ENCODE peak calls at places on chromosomes 3 and 15, in six cellular contexts. Y is uterus, R is GM20000, J is foreskin fibroblast, Z is fibroblast of mammary gland, L is coronary artery. F is an unnamed sample.

GRCh38 chr3:36944012-36944640 is 728 bp downstream of the TRANK1 start:
- DNase-seq in R (peak), Z (peak), J (peak), Y (peak), L (peak), F (peak)

GRCh38 chr3:95923496-95924210 is 890.7 kb upstream of the EPHA6 start:
- DNase-seq in L (no peak), J (peak), R (no peak), Z (peak), Y (no peak), F (no peak)

GRCh38 chr15:86647810-86648440 is 568.3 kb downstream of the AGBL1 start:
- DNase-seq in J (no peak), R (no peak), L (no peak), Z (no peak), Y (no peak), F (no peak)

GRCh38 chr15:32641517-32642059 is at the start of gene SCG5:
- DNase-seq in Y (no peak), J (peak), R (no peak), L (no peak), Z (peak), F (peak)

GRCh38 chr3:15726043-15726442 is 71.7 kb downstream of the ANKRD28 start:
- DNase-seq in Z (peak), L (no peak), R (peak), Y (no peak), J (peak), F (no peak)

GRCh38 chr3:158269896-158270295 is 160.0 kb downstream of the RSRC1 start:
- DNase-seq in Z (no peak), R (no peak), L (no peak), Y (no peak), J (no peak), F (no peak)

GRCh38 chr3:82978368-82978767 is 1216.9 kb upstream of the GBE1 start:
- DNase-seq in Y (no peak), Z (no peak), J (no peak), L (no peak), R (no peak), F (no peak)

GRCh38 chr15:83155937-83156336 is 48.5 kb downstream of the TM6SF1 start:
- DNase-seq in L (no peak), Y (no peak), R (no peak), J (peak), Z (no peak), F (no peak)

GRCh38 chr3:18657858-18658820 is 233.0 kb upstream of the SATB1 start:
- DNase-seq in Z (no peak), Y (no peak), L (no peak), R (no peak), J (no peak), F (no peak)

GRCh38 chr3:61855211-61855610 is 293.8 kb downstream of the PTPRG start:
- DNase-seq in L (no peak), Y (no peak), R (no peak), J (no peak), Z (peak), F (no peak)

GRCh38 chr3:149512073-149512782 is 37.7 kb downstream of the TM4SF4 start:
- DNase-seq in R (peak), Z (peak), Y (peak), J (peak), L (no peak), F (no peak)

GRCh38 chr15:50163719-50164410 is 18.1 kb upstream of the SLC27A2 start:
- DNase-seq in L (no peak), R (no peak), Z (no peak), Y (no peak), J (no peak), F (no peak)

GRCh38 chr3:176696816-176697215 is 500.5 kb downstream of the TBL1XR1 start:
- DNase-seq in R (no peak), Z (no peak), L (no peak), J (no peak), Y (no peak), F (no peak)

GRCh38 chr15:54772663-54773062 is 424.1 kb downstream of the RSL24D1 start:
- DNase-seq in Y (no peak), Z (no peak), J (no peak), L (no peak), R (no peak), F (no peak)

GRCh38 chr15:83843511-83843910 is 189.6 kb downstream of the ADAMTSL3 start:
- DNase-seq in L (no peak), J (peak), Z (peak), Y (no peak), R (no peak), F (no peak)

GRCh38 chr3:66504761-66505641 is 4.2 kb upstream of the LRIG1 start:
- DNase-seq in Z (no peak), R (no peak), L (no peak), J (no peak), Y (no peak), F (no peak)

GRCh38 chr3:190319660-190320059 is 2.6 kb downstream of the CLDN1 start:
- DNase-seq in J (peak), L (no peak), Y (no peak), Z (no peak), R (no peak), F (no peak)

GRCh38 chr3:140019946-140020345 is 85.0 kb downstream of the CLSTN2 start:
- DNase-seq in Z (no peak), L (no peak), J (no peak), Y (no peak), R (no peak), F (no peak)

GRCh38 chr3:171933441-171933840 is 90.3 kb downstream of the TMEM212 start:
- DNase-seq in Y (no peak), L (no peak), J (no peak), Z (no peak), R (no peak), F (no peak)

GRCh38 chr3:111812680-111813079 is 46.4 kb upstream of the PHLDB2 start:
- DNase-seq in R (no peak), L (no peak), Z (no peak), Y (no peak), J (no peak), F (no peak)

GRCh38 chr3:189772584-189772983 is 141.4 kb downstream of the TP63 start:
- DNase-seq in Z (peak), L (no peak), Y (no peak), J (no peak), R (no peak), F (no peak)

GRCh38 chr3:133753107-133753778 is 7.0 kb downstream of the TF start:
- DNase-seq in L (no peak), R (no peak), Y (no peak), Z (no peak), J (no peak), F (no peak)

GRCh38 chr15:40106203-40107161 is 2.2 kb downstream of the BMF start:
- DNase-seq in L (peak), Y (peak), R (peak), J (peak), Z (peak), F (no peak)

GRCh38 chr3:99500485-99500884 is 137.9 kb upstream of the COL8A1 start:
- DNase-seq in L (no peak), Z (no peak), R (no peak), Y (no peak), J (no peak), F (no peak)

GRCh38 chr15:29040367-29040745 is 154.6 kb downstream of the APBA2 start:
- DNase-seq in R (no peak), L (no peak), Y (no peak), Z (no peak), J (peak), F (no peak)

GRCh38 chr3:52044869-52045616 is 11.3 kb downstream of the DUSP7 start:
- DNase-seq in Y (no peak), J (no peak), Z (no peak), L (no peak), R (no peak), F (no peak)

GRCh38 chr3:71927505-71928066 is 142.6 kb upstream of the PROK2 start:
- DNase-seq in Z (no peak), R (no peak), L (no peak), J (no peak), Y (no peak), F (no peak)

GRCh38 chr3:100737334-100737733 is 28.0 kb downstream of the TFG start:
- DNase-seq in R (no peak), Y (no peak), L (no peak), Z (peak), J (peak), F (no peak)
- TF ChIP-seq CTCF in R (no peak), Y (no peak), L (no peak), Z (peak), J (peak), F (peak)

GRCh38 chr3:198065897-198066296 is 105.9 kb downstream of the LMLN start:
- DNase-seq in J (no peak), L (no peak), Y (no peak), Z (no peak), R (no peak), F (no peak)

GRCh38 chr3:198067416-198067815 is 107.4 kb downstream of the LMLN start:
- DNase-seq in R (no peak), L (no peak), Y (no peak), J (no peak), Z (no peak), F (no peak)

GRCh38 chr3:198076722-198077308 is 116.8 kb downstream of the LMLN start:
- DNase-seq in Y (no peak), J (no peak), L (no peak), Z (no peak), R (no peak), F (no peak)

GRCh38 chr3:198070871-198071270 is 110.9 kb downstream of the LMLN start:
- DNase-seq in L (no peak), Y (no peak), R (no peak), Z (no peak), J (no peak), F (no peak)

DNA sequence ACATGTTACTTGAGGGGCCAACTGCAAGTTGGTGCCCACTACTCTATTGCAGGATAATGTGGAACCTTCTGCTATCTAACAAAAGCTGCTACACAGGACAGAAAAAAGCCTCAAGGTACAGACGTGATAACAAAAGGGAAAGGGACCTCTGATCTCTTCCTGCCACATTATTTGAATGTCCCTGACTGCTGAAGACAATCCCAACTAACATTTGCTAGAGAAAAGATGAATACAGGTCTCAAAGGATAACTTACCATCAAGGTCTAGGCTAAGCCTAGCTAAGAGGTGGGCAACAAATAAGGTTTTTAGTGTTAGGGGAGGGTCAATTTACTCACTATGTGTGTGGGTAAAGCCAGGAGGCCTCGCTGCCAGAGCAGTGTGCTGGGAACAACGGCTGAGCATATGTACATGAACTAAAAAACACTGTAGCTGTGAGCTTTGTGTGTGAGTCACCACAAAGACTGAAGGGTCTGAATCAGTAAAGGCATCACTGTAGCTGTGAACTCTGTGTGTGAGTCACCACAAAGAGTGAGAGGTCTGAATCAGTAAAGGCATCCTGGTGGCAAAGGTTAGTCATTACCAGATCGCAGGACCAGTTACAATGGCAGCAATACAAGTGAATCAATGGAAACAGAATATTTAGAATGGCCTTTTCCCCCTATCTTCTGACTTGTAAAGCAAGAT is 111.7 kb downstream of the LMLN start:
- DNase-seq in R (peak), L (no peak), Z (peak), J (peak), Y (no peak), F (no peak)
- TF ChIP-seq CTCF in R (no peak), L (no peak), Z (peak), J (no peak), Y (no peak), F (peak)

DNA sequence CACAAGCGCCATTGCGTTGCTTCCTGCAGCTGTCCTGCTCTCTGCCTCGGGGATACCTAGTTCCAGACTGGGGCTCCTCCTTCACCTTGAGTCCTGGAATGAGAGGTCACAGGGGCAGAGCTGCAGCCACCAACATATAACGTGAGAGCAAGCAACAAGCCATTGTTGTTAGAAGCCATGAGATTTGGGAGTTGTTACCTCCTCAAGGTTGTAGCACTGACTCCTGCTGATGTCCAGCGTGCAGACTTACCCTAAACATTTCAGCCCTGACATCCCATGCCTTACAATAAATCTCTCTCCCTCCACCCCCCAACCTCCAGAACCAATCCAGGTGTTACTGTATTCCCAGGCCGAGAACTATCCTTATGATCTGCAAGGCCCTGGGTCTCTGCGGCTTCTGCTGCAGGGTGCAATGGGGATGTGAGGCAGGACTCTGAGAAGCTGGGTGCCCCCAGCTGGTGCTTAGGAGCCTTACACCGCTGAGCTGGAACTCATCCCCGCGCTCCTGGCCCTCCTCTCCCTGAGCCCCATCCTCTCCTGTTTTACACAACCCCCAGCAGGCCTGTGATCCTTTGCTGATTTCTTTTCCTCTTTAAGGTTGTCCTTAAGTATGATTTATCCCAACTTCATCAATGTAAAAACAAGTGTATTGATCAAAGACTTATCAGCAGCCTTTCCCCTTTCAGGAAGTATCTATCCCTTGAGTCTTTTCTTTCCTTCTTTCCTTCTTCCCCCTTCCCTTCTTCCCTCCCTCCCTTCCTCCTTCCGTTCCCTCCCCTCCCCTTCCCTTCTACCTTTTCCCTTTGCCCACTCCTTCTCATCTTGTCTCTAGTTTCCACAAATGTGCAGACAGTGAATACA is 84.2 kb upstream of the ABHD2 start:
- DNase-seq in Z (peak), J (peak), Y (no peak), L (no peak), R (no peak), F (no peak)
- TF ChIP-seq CTCF in Z (peak), J (peak), Y (peak), L (peak), R (peak), F (peak)

DNA sequence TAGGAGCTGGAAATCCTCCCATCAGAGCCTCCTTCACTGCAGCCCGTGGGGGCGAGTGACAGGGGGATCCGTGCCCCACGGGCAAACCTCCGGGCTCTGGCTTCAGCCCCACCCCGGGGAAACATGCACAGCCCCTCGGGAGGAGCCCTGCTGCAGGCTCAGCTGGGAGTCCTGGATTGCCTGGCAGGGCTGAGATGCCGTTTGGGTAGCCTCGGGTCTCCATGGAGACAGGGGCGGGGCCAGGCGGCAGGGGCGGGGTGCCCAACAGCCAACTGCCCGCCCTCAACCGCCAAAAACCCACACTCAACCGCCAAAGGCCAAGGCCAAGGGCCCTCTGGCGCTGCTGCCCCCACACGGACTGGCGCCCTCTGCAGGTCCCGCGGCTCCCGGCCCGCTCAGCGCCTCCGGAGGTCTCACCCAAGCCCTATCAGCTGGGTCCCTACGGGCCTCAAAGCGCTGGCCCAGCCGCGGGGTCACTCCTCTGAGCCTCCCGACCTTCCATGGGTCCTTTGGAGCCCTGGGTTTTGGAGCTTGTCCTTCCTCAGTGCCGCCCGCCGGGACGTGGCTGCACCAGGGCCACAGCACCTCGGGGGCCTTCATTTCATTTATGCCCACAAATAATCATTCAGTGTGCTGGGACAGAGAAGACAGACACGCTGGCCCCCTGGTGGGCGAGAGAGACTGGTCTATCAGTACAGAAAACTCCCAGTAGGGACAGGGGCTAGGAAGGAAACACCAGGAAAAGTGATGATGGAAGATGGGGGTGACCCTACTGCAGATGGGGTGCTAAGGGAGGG is 33.5 kb upstream of the ACAD9 start:
- DNase-seq in R (peak), Y (peak), Z (peak), J (peak), L (peak), F (peak)
- TF ChIP-seq CTCF in R (peak), Y (peak), Z (peak), J (peak), L (peak), F (peak)

GRCh38 chr15:75130597-75131268 is 70.9 kb upstream of the C15orf39 start:
- DNase-seq in Y (no peak), L (no peak), J (no peak), R (peak), Z (no peak), F (no peak)
- TF ChIP-seq CTCF in Y (no peak), L (no peak), J (no peak), R (no peak), Z (no peak), F (no peak)

GRCh38 chr3:13879102-13879945 is 547 bp downstream of the WNT7A start:
- DNase-seq in R (peak), Z (no peak), Y (no peak), L (peak), J (peak), F (no peak)

GRCh38 chr3:13881536-13882410 is 1.9 kb upstream of the WNT7A start:
- DNase-seq in J (no peak), Z (no peak), R (no peak), L (peak), Y (no peak), F (peak)

GRCh38 chr3:13880811-13881156 is 913 bp upstream of the WNT7A start:
- DNase-seq in L (peak), J (no peak), Z (no peak), R (no peak), Y (no peak), F (no peak)

GRCh38 chr3:13878711-13879101 is 1.2 kb downstream of the WNT7A start:
- DNase-seq in J (no peak), R (no peak), L (peak), Z (no peak), Y (no peak), F (no peak)

GRCh38 chr3:13879946-13880810 is at the start of gene WNT7A:
- DNase-seq in R (peak), Z (no peak), Y (no peak), J (peak), L (peak), F (peak)
- TF ChIP-seq CTCF in R (peak), Z (no peak), Y (peak), J (peak), L (peak), F (peak)

GRCh38 chr3:147458995-147459704 is 50.0 kb downstream of the ZIC1 start:
- DNase-seq in Y (no peak), R (no peak), Z (no peak), J (no peak), L (no peak), F (no peak)
- TF ChIP-seq CTCF in Y (no peak), R (no peak), Z (no peak), J (no peak), L (no peak), F (no peak)